ENCODE peak calls at places on chromosomes 1 and 21, in six cellular contexts. P is neural progenitor cell, A is psoas muscle, K is heart right ventricle, Y is prostate gland, O is IMR-90. X is an unnamed sample.
A peak's percentile ranks its signal among the peaks of the same experiment; 100 is the strongest.

GRCh38 chr1:224640018-224640417 is 23.9 kb downstream of the CNIH3 start:
- DNase-seq in P (no peak), A (no peak), K (no peak), Y (peak; percentile 8), O (no peak), X (no peak)

GRCh38 chr1:183472488-183473285 is at the start of gene SMG7:
- DNase-seq in P (peak; percentile 51), A (peak; percentile 60), K (peak; percentile 32), Y (peak; percentile 23), O (peak; percentile 12), X (no peak)

GRCh38 chr1:206557636-206558473 is 50.5 kb downstream of the RASSF5 start:
- DNase-seq in P (no peak), A (no peak), K (no peak), Y (no peak), O (no peak), X (no peak)

GRCh38 chr1:205749826-205750682 is at the start of gene NUCKS1:
- DNase-seq in P (peak; percentile 99), A (peak; percentile 99), K (peak; percentile 99), Y (peak; percentile 99), O (peak; percentile 100), X (peak; percentile 99)

GRCh38 chr1:102861247-102861646 is 247.1 kb downstream of the COL11A1 start:
- DNase-seq in P (no peak), A (no peak), K (no peak), Y (no peak), O (peak; percentile 43), X (no peak)

GRCh38 chr1:29279896-29280779 is 43.8 kb downstream of the PTPRU start:
- DNase-seq in P (no peak), A (no peak), K (no peak), Y (no peak), O (peak; percentile 23), X (peak; percentile 40)

GRCh38 chr1:29171089-29171488 is 10.6 kb downstream of the SRSF4 start:
- DNase-seq in P (no peak), A (no peak), K (no peak), Y (no peak), O (no peak), X (peak; percentile 40)

GRCh38 chr1:30473920-30474817 is 249.2 kb downstream of the MATN1 start:
- DNase-seq in P (no peak), A (no peak), K (no peak), Y (no peak), O (no peak), X (no peak)

GRCh38 chr1:115717541-115717940 is 51.0 kb downstream of the CASQ2 start:
- DNase-seq in P (peak; percentile 68), A (peak; percentile 30), K (peak; percentile 30), Y (peak; percentile 52), O (peak; percentile 15), X (peak; percentile 82)

GRCh38 chr1:60621524-60621923 is 460.8 kb upstream of the NFIA start:
- DNase-seq in P (peak; percentile 47), A (no peak), K (no peak), Y (peak; percentile 25), O (no peak), X (no peak)

GRCh38 chr1:186512698-186513457 is 52.0 kb upstream of the PDC start:
- DNase-seq in P (no peak), A (no peak), K (no peak), Y (no peak), O (no peak), X (peak; percentile 55)

GRCh38 chr1:186514367-186514766 is 53.5 kb upstream of the PDC start:
- DNase-seq in P (no peak), A (no peak), K (no peak), Y (no peak), O (no peak), X (no peak)

GRCh38 chr1:186513526-186513925 is 52.6 kb upstream of the PDC start:
- DNase-seq in P (no peak), A (no peak), K (no peak), Y (no peak), O (no peak), X (no peak)

DNA sequence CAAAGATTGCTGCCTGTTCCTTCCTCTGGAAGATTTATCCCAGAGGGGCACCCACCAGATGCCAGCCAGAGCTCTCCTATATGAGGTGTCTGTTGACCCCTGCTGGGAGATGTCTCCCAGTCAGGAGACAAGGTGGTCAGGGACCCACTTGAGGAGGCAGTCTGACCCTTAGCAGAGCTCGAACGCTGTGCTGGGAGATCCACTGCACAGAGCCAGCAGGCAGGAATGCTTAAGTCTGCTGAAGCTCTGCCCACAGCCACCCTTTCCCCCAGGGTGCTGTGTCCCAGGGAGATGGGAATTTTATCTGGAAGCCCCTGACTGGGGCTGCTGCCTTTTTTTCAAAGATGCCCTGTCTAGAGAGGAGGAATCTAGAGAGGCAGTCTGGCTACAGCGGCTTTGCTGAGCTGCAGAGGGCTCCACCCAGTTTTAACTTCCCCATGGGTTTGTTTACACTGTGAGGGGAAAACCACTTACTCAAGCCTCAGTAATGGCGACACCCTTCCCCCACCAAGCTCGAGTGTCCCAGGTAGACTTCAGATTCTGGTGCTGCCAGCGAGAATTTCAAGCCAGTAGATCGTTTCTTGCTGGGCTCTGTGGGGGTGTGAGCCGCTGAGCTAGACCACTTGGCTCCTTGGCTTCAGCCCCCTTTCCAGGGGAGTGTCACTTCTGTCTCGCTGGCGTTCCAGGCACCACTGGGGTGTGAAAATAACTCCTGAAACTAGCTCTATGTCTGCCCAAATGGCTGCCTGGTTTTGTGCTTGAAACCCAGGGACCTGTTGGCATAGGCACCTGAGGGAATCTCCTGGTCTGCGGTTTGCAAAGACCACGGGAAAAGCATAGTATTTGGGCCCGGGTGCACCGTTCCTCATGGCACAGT is 51.1 kb upstream of the PDC start:
- DNase-seq in P (no peak), A (no peak), K (no peak), Y (no peak), O (peak; percentile 48), X (peak; percentile 70)
- TF ChIP-seq CTCF in P (no peak), A (no peak), K (no peak), Y (no peak), O (no peak), X (no peak)

DNA sequence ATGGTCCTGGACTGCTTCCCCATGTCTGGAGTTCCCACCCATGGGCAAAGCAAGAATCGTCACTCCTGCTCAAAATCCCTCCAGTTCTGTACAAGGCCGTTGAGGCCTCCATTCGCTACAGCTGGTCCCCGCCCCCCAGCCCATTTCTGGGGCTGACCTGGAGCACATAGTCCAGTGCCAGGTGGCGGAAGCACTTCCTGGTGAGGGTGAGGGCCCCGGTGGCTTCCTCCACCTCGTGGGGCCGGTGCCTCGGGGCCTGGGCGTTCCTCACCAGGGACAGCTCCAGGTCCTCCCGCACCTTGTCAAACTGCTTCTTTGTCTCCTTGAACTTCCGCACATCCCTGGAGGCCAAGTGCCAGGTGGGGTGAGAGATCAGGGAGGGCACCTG is 7.4 kb downstream of the ACAP3 start:
- DNase-seq in P (no peak), A (no peak), K (no peak), Y (no peak), O (no peak), X (no peak)
- TF ChIP-seq CTCF in P (no peak), A (no peak), K (no peak), Y (no peak), O (no peak), X (no peak)

DNA sequence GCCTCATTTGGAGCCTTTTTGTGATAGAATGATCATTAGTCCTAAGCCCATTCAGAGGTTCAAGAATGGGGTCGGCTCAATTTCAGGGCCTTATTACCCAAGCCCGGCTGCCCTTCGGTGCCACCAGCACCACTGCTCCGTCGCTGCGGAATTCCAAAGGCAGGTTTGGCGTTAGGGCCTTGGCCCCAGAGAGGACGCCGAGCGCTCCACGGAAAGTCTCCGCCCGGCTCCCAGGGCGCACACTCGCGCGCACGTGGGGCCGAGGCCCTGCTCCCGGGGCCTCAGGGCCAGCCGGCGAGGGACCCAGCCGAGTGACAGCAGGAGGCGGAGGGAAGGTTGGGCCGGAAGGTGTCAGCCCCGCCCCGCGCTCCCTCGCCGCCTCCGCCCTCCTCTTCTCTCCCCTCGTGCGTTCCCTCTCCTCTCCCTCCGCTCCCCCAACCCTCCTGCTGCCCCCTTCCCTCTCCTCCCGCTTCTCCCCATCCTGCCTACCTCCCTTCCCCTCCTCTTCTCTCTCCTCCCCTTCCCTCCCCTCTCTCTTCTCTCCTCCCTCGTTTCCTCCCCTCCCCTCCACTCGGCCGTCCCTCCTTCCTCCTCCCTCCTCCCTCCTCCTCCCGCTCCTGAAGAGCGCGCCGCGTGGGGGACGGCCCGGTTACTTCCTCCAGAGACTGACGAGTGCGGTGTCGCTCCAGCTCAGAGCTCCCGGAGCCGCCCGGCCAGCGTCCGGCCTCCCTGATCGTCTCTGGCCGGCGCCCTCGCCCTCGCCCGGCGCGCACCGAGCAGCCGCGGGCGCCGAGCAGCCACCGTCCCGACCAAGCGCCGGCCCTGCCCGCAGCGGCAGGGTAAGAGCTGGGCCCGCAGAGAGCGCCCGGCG is at the start of gene ETS2:
- DNase-seq in P (peak; percentile 89), A (peak; percentile 90), K (peak; percentile 94), Y (peak; percentile 88), O (peak; percentile 92), X (peak; percentile 93)
- TF ChIP-seq CTCF in P (no peak), A (no peak), K (no peak), Y (no peak), O (no peak), X (no peak)

GRCh38 chr21:36178349-36178748 is 21.7 kb downstream of the DOP1B start:
- DNase-seq in P (no peak), A (no peak), K (no peak), Y (no peak), O (no peak), X (no peak)

GRCh38 chr21:36171327-36171726 is 14.7 kb downstream of the DOP1B start:
- DNase-seq in P (no peak), A (no peak), K (no peak), Y (no peak), O (no peak), X (no peak)

GRCh38 chr21:36171741-36172331 is 15.2 kb downstream of the DOP1B start:
- DNase-seq in P (no peak), A (no peak), K (peak; percentile 26), Y (no peak), O (peak; percentile 47), X (no peak)

GRCh38 chr21:36179145-36179544 is 22.5 kb downstream of the DOP1B start:
- DNase-seq in P (no peak), A (no peak), K (no peak), Y (no peak), O (peak; percentile 70), X (no peak)

GRCh38 chr21:36175771-36176565 is 19.3 kb downstream of the DOP1B start:
- DNase-seq in P (no peak), A (no peak), K (no peak), Y (no peak), O (no peak), X (no peak)
- TF ChIP-seq CTCF in P (no peak), A (no peak), K (no peak), Y (no peak), O (no peak), X (no peak)

GRCh38 chr1:18635833-18636671 is 5.4 kb downstream of the PAX7 start:
- DNase-seq in P (peak; percentile 88), A (no peak), K (no peak), Y (no peak), O (no peak), X (peak; percentile 86)
- TF ChIP-seq CTCF in P (peak; percentile 64), A (no peak), K (no peak), Y (no peak), O (no peak), X (peak; percentile 72)

X was measured in endodermal cell.